ENCODE peak calls at places on chromosomes 4 and X, in ten cellular contexts. B is A549, H is right lobe of liver, T is HCT116, K is heart left ventricle, Z is endodermal cell, D is OCI-LY7, W is K562, A is colonic mucosa, V is keratinocyte. I is an unnamed sample.

GRCh38 chr4:173171098-173171497 is 2.5 kb downstream of the GALNT7 start:
- DNase-seq in K (no peak), W (peak; percentile 56), T (no peak), V (no peak), Z (no peak), D (peak; percentile 36), B (peak; percentile 38), A (no peak), H (no peak), I (no peak)

GRCh38 chrX:16743604-16744325 is 24.4 kb downstream of the SYAP1 start:
- DNase-seq in H (peak; percentile 69), K (no peak), W (no peak), V (no peak), T (no peak), Z (no peak), B (peak; percentile 61), A (no peak), D (no peak), I (no peak)

GRCh38 chrX:133412246-133412645 is 3.0 kb downstream of the GPC4 start:
- DNase-seq in A (no peak), H (no peak), D (no peak), Z (no peak), W (no peak), K (no peak), V (no peak), B (no peak), T (no peak), I (no peak)

GRCh38 chrX:2430265-2430825 is 70.4 kb downstream of the DHRSX start:
- DNase-seq in H (peak; percentile 58), V (no peak), W (no peak), K (no peak), A (no peak), D (no peak), Z (no peak), T (no peak), B (no peak), I (no peak)

GRCh38 chrX:40153335-40154221 is 55.8 kb upstream of the BCOR start:
- DNase-seq in W (peak; percentile 64), H (no peak), K (peak; percentile 60), V (no peak), T (no peak), B (peak; percentile 41), Z (peak; percentile 83), D (peak; percentile 79), A (peak; percentile 71), I (peak; percentile 68)

GRCh38 chr4:82688091-82688815 is 110.3 kb downstream of the SCD5 start:
- DNase-seq in T (no peak), K (no peak), B (no peak), D (no peak), A (no peak), Z (no peak), W (no peak), V (no peak), H (no peak), I (no peak)

GRCh38 chrX:110021180-110022022 is 18.5 kb downstream of the TMEM164 start:
- DNase-seq in Z (no peak), K (no peak), W (no peak), T (no peak), A (no peak), V (no peak), H (no peak), D (no peak), B (no peak), I (no peak)

GRCh38 chr4:83961575-83961974 is 425.7 kb downstream of the GPAT3 start:
- DNase-seq in H (no peak), K (no peak), W (peak; percentile 5), D (no peak), T (no peak), B (peak; percentile 21), V (no peak), A (no peak), Z (no peak), I (no peak)

GRCh38 chr4:78644744-78645330 is 93.3 kb downstream of the ANXA3 start:
- DNase-seq in H (peak; percentile 53), Z (peak; percentile 77), A (peak; percentile 76), K (peak; percentile 68), W (peak; percentile 70), V (peak; percentile 65), T (peak; percentile 49), B (peak; percentile 83), D (peak; percentile 65), I (peak; percentile 58)

GRCh38 chr4:177385576-177386320 is 56.5 kb downstream of the AGA start:
- DNase-seq in W (no peak), A (no peak), V (no peak), H (no peak), B (no peak), K (no peak), D (no peak), T (no peak), Z (no peak), I (no peak)

GRCh38 chrX:18377802-18378201 is 23.3 kb upstream of the SCML2 start:
- DNase-seq in W (peak; percentile 22), T (peak; percentile 29), H (no peak), V (no peak), D (peak; percentile 47), A (no peak), B (peak; percentile 53), K (no peak), Z (peak; percentile 75), I (peak; percentile 18)

GRCh38 chrX:106902684-106903083 is 457 bp downstream of the RIPPLY1 start:
- DNase-seq in Z (no peak), B (no peak), A (no peak), D (no peak), K (no peak), T (no peak), H (peak; percentile 57), W (no peak), V (no peak), I (no peak)

GRCh38 chr4:29708473-29708872 is 1011.7 kb upstream of the PCDH7 start:
- DNase-seq in W (no peak), A (no peak), K (no peak), T (no peak), H (no peak), V (no peak), B (no peak), Z (no peak), D (no peak), I (no peak)

GRCh38 chr4:28636971-28637370 is 1776.3 kb downstream of the STIM2 start:
- DNase-seq in H (no peak), B (no peak), Z (no peak), W (no peak), V (no peak), K (no peak), T (no peak), A (no peak), D (no peak), I (no peak)

GRCh38 chrX:154727418-154728323 is 23.2 kb downstream of the GAB3 start:
- DNase-seq in V (no peak), W (no peak), D (no peak), H (peak; percentile 63), K (peak; percentile 78), A (no peak), B (no peak), T (no peak), Z (no peak), I (peak; percentile 47)

GRCh38 chr4:149168645-149169044 is 647.0 kb downstream of the IQCM start:
- DNase-seq in K (no peak), D (no peak), A (no peak), V (no peak), B (no peak), T (no peak), W (no peak), Z (no peak), H (no peak), I (no peak)

GRCh38 chr4:120659626-120660170 is 262.8 kb downstream of the PRDM5 start:
- DNase-seq in K (no peak), W (no peak), B (no peak), A (no peak), T (no peak), Z (no peak), H (no peak), V (no peak), D (no peak), I (no peak)

GRCh38 chrX:19902110-19902509 is 14.7 kb upstream of the SH3KBP1 start:
- DNase-seq in T (no peak), D (no peak), W (no peak), H (no peak), B (no peak), A (no peak), K (peak; percentile 55), V (no peak), Z (no peak), I (no peak)

GRCh38 chrX:118350715-118351114 is 4.8 kb downstream of the WDR44 start:
- DNase-seq in K (no peak), B (no peak), Z (no peak), T (no peak), V (no peak), W (no peak), A (no peak), D (no peak), H (no peak), I (no peak)
- H3K27ac ChIP-seq in K (no peak overlapping the region), B (no peak overlapping the region), Z (no peak overlapping the region), T (no peak overlapping the region), V (no peak overlapping the region), W (peak overlapping the region; percentile 59), A (no peak overlapping the region), D (no peak overlapping the region), H (no peak overlapping the region), I (no peak overlapping the region)

DNA sequence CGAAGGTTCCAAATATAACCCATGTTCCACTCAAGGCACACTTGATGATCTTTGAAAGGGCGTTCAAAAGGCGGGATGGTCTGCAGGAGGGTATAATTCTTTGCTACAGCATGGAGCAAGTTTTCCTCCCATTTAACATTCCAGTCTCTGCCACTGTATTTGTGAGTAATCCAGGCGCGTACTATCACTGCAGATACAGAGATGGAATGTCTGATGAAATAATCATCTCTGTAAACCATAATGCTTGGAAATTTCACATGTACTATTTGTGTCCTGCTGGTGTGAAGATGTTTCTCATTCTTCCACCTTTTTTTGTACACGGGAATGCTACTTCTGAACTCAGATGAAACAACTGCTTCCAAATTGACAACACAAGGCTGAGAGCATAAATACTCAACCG is 15.5 kb downstream of the SEL1L3 start:
- DNase-seq in Z (no peak), H (no peak), V (no peak), K (no peak), W (no peak), D (no peak), T (no peak), B (no peak), A (no peak), I (no peak)
- H3K27ac ChIP-seq in Z (no peak overlapping the region), H (no peak overlapping the region), V (no peak overlapping the region), K (no peak overlapping the region), W (no peak overlapping the region), D (no peak overlapping the region), T (no peak overlapping the region), B (no peak overlapping the region), A (no peak overlapping the region), I (no peak overlapping the region)

DNA sequence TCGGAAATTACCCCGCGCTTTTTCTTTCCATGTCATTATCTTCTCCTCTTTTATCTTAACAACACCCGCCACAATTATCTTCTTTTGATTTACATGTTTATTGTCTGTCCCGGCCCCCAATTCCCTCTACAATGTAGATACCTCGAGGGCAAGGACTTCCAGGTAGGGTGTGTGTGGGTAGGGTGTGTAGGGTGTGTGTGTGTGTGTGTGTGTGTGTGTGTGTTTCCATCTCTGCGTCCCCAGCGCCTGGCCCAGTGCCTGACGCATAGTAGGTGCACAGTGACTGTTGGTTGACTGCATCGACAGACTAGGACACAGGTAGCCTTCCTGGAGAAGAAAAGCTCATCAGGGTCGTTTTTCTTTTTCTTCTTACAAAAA is 103.1 kb downstream of the UCHL1 start:
- DNase-seq in B (peak; percentile 16), T (no peak), V (no peak), K (no peak), A (no peak), D (no peak), H (no peak), Z (no peak), W (no peak), I (no peak)
- H3K27ac ChIP-seq in B (peak overlapping the region; percentile 99), T (peak overlapping the region; percentile 41), V (no peak overlapping the region), K (peak overlapping the region; percentile 94), A (no peak overlapping the region), D (no peak overlapping the region), H (peak overlapping the region; percentile 73), Z (no peak overlapping the region), W (no peak overlapping the region), I (peak overlapping the region; percentile 64)

GRCh38 chr4:8646296-8647093 is 53.9 kb downstream of the CPZ start:
- DNase-seq in H (no peak), A (peak; percentile 11), V (no peak), K (no peak), W (no peak), Z (peak; percentile 40), T (no peak), B (no peak), D (no peak), I (no peak)
- H3K27ac ChIP-seq in H (no peak overlapping the region), A (no peak overlapping the region), V (no peak overlapping the region), K (no peak overlapping the region), W (no peak overlapping the region), Z (no peak overlapping the region), T (no peak overlapping the region), B (no peak overlapping the region), D (no peak overlapping the region), I (no peak overlapping the region)

I was measured in transverse colon.